ENCODE peak calls at places on chromosomes 2 and 18, in five cellular contexts. S is hepatocyte, M is HepG2, R is IMR-90, Y is neuronal stem cell. V is an unnamed sample.

GRCh38 chr2:215968499-215968898 is 44.9 kb downstream of the MREG start:
- DNase-seq in S (no peak), M (no peak), R (no peak), Y (no peak), V (no peak)

GRCh38 chr2:72124391-72124790 is 23.3 kb downstream of the CYP26B1 start:
- DNase-seq in S (no peak), M (no peak), R (no peak), Y (no peak), V (no peak)

GRCh38 chr2:159030674-159031380 is 62.4 kb downstream of the TANC1 start:
- DNase-seq in S (peak), M (peak), R (peak), Y (peak), V (peak)

GRCh38 chr2:36362291-36362690 is 6.7 kb downstream of the CRIM1 start:
- DNase-seq in S (no peak), M (no peak), R (peak), Y (no peak), V (no peak)

GRCh38 chr18:77071711-77072292 is 60.8 kb downstream of the MBP start:
- DNase-seq in S (peak), M (no peak), R (peak), Y (no peak), V (peak)

GRCh38 chr18:830315-830901 is 18.4 kb upstream of the YES1 start:
- DNase-seq in S (no peak), M (no peak), R (peak), Y (no peak), V (no peak)

GRCh38 chr2:175275499-175275898 is 94.0 kb upstream of the ATP5MC3 start:
- DNase-seq in S (no peak), M (no peak), R (no peak), Y (no peak), V (no peak)

GRCh38 chr2:232325324-232326273 is 53.0 kb upstream of the ALPP start:
- DNase-seq in S (peak), M (peak), R (peak), Y (peak), V (peak)

GRCh38 chr2:197705912-197706838 is 1.0 kb downstream of the MARS2 start:
- DNase-seq in S (peak), M (peak), R (peak), Y (no peak), V (no peak)

GRCh38 chr2:46177461-46178089 is 119.6 kb upstream of the EPAS1 start:
- DNase-seq in S (no peak), M (no peak), R (peak), Y (no peak), V (no peak)

GRCh38 chr2:157173740-157174184 is 83.7 kb upstream of the GALNT5 start:
- DNase-seq in S (peak), M (no peak), R (peak), Y (no peak), V (peak)

GRCh38 chr18:75088622-75089211 is 120.2 kb downstream of the PTGR3 start:
- DNase-seq in S (no peak), M (no peak), R (no peak), Y (no peak), V (no peak)

GRCh38 chr2:12607971-12608370 is 108.8 kb upstream of the TRIB2 start:
- DNase-seq in S (no peak), M (no peak), R (peak), Y (no peak), V (no peak)

GRCh38 chr18:75811156-75811555 is 383.7 kb upstream of the SMIM21 start:
- DNase-seq in S (no peak), M (no peak), R (no peak), Y (no peak), V (no peak)

GRCh38 chr18:79754831-79755351 is 42.8 kb upstream of the KCNG2 start:
- DNase-seq in S (no peak), M (no peak), R (no peak), Y (no peak), V (no peak)

GRCh38 chr18:75363446-75364225 is 63.9 kb downstream of the SMIM21 start:
- DNase-seq in S (no peak), M (no peak), R (no peak), Y (no peak), V (no peak)

GRCh38 chr2:41241325-41242000 is 789.6 kb upstream of the SLC8A1 start:
- DNase-seq in S (no peak), M (no peak), R (no peak), Y (no peak), V (no peak)

GRCh38 chr2:17470855-17471641 is 47.2 kb downstream of the RAD51AP2 start:
- DNase-seq in S (no peak), M (peak), R (peak), Y (peak), V (peak)

GRCh38 chr2:29747786-29748470 is 173.5 kb downstream of the ALK start:
- DNase-seq in S (no peak), M (peak), R (peak), Y (no peak), V (peak)

GRCh38 chr18:70422061-70422965 is 133.5 kb downstream of the SOCS6 start:
- DNase-seq in S (peak), M (peak), R (peak), Y (no peak), V (peak)

GRCh38 chr18:27298215-27298804 is 113.2 kb upstream of the CHST9 start:
- DNase-seq in S (peak), M (peak), R (no peak), Y (peak), V (no peak)

GRCh38 chr2:233387667-233388528 is 33.6 kb downstream of the DGKD start:
- DNase-seq in S (peak), M (peak), R (peak), Y (no peak), V (peak)

GRCh38 chr2:144519934-144520717 is at the start of gene ZEB2:
- DNase-seq in S (peak), M (peak), R (peak), Y (peak), V (peak)

GRCh38 chr2:182330451-182331325 is 96.1 kb downstream of the PDE1A start:
- DNase-seq in S (no peak), M (no peak), R (peak), Y (no peak), V (no peak)

GRCh38 chr2:226699321-226699720 is 100.3 kb downstream of the IRS1 start:
- DNase-seq in S (peak), M (no peak), R (peak), Y (no peak), V (no peak)

GRCh38 chr2:188677182-188677581 is 297.0 kb upstream of the COL3A1 start:
- DNase-seq in S (no peak), M (no peak), R (peak), Y (no peak), V (no peak)

GRCh38 chr2:73823416-73823815 is 5.3 kb upstream of the STAMBP start:
- DNase-seq in S (no peak), M (no peak), R (no peak), Y (no peak), V (no peak)

GRCh38 chr2:73821669-73822068 is 7.1 kb upstream of the STAMBP start:
- DNase-seq in S (no peak), M (no peak), R (no peak), Y (no peak), V (no peak)

GRCh38 chr2:73823916-73824523 is 4.7 kb upstream of the STAMBP start:
- DNase-seq in S (peak), M (peak), R (peak), Y (peak), V (peak)

GRCh38 chr2:73822276-73822675 is 6.5 kb upstream of the STAMBP start:
- DNase-seq in S (no peak), M (no peak), R (no peak), Y (no peak), V (no peak)

GRCh38 chr2:73822991-73823390 is 5.8 kb upstream of the STAMBP start:
- DNase-seq in S (no peak), M (no peak), R (no peak), Y (no peak), V (no peak)
- H3K4me2 ChIP-seq in S (no peak), M (no peak), R (no peak), Y (no peak), V (no peak)

GRCh38 chr18:59769105-59769865 is 72.1 kb upstream of the CCBE1 start:
- DNase-seq in S (no peak), M (no peak), R (peak), Y (no peak), V (no peak)
- H3K4me2 ChIP-seq in S (no peak), M (no peak), R (peak), Y (no peak), V (no peak)

GRCh38 chr2:96767135-96767871 is 6.6 kb downstream of the CNNM4 start:
- DNase-seq in S (no peak), M (no peak), R (no peak), Y (no peak), V (no peak)
- H3K4me2 ChIP-seq in S (peak), M (peak), R (no peak), Y (no peak), V (no peak)

DNA sequence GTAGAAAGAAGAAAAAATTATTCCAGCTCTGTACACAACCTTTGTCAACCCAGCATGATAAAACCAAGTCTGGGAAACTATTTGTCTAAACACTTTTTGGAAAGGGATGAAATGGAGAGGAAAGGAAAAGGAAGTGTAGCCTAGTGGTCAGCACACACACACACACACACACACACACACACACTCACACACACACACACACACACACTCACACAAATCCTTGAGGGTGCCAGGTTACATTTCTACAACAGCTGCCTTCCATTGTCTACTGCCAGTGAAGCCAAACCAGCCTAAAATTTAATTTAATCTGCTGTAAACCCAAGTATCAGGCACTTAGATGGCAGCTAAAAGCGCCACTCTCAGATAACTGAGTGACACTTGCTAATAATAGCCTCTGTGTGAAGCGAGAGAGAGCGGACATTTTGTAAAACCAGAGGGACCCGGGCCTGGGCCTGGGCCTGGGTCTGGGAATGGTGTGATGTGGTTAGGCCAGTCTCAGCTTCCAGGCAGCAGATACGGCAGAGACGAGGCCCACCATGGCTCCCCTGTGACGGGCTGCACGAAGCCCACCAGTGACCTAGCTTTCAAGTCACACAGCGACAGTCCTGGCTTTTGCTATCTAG is 32.4 kb downstream of the BCL11A start:
- DNase-seq in S (no peak), M (no peak), R (no peak), Y (no peak), V (no peak)
- H3K4me2 ChIP-seq in S (no peak), M (no peak), R (no peak), Y (no peak), V (no peak)

DNA sequence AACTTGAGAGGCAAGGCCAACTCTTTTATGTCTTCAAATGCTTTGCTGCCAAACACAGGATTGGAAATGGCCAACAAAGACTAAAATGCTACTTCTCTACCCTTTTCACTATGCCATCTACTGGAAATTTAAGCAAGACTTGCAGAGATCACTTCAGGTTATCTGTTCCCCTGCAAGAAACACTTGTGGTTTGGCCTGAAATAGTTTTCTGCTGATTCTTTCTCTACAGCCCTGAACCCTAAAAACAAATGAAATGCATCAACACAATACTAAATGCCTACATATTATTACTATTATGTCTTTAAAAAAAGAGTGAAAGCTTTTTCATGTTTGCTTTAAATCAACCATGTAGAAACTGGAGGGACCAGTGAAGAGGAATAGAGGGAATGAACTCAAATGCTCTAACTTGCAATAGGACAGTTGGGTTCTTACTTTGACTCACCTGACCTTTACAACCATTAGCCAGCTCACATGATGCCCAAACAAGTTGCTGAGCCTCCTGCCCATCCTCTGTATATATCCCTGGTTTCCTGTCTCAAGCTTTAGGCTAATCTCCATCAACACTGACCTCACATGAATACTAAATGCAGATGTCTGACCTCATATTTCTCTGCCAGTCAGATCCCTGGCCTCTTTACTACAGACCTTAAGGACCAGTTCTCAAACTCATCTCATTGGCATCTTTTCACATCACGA is 17.5 kb upstream of the ADAM17 start:
- DNase-seq in S (no peak), M (no peak), R (peak), Y (no peak), V (no peak)
- H3K4me2 ChIP-seq in S (no peak), M (no peak), R (peak), Y (no peak), V (no peak)

GRCh38 chr18:63831080-63831788 is 56.0 kb downstream of the SERPINB7 start:
- DNase-seq in S (no peak), M (no peak), R (peak), Y (no peak), V (no peak)
- H3K4me2 ChIP-seq in S (no peak), M (no peak), R (peak), Y (no peak), V (no peak)

GRCh38 chr2:238265605-238266004 is 22.8 kb downstream of the PER2 start:
- DNase-seq in S (no peak), M (no peak), R (no peak), Y (no peak), V (no peak)

GRCh38 chr2:238262496-238263122 is 22.8 kb upstream of the HES6 start:
- DNase-seq in S (no peak), M (no peak), R (no peak), Y (no peak), V (no peak)

GRCh38 chr2:238261718-238262375 is 22.0 kb upstream of the HES6 start:
- DNase-seq in S (no peak), M (no peak), R (no peak), Y (no peak), V (no peak)

GRCh38 chr2:238264072-238264460 is 24.2 kb upstream of the HES6 start:
- DNase-seq in S (no peak), M (no peak), R (no peak), Y (no peak), V (no peak)

GRCh38 chr2:238263204-238264071 is 23.6 kb upstream of the HES6 start:
- DNase-seq in S (peak), M (peak), R (peak), Y (peak), V (peak)
- H3K4me2 ChIP-seq in S (peak), M (peak), R (no peak), Y (no peak), V (peak)

GRCh38 chr2:2793514-2793913 is 462.4 kb upstream of the MYT1L start:
- DNase-seq in S (no peak), M (no peak), R (no peak), Y (no peak), V (no peak)

GRCh38 chr2:2791031-2791430 is 460.0 kb upstream of the MYT1L start:
- DNase-seq in S (no peak), M (no peak), R (no peak), Y (no peak), V (no peak)

GRCh38 chr2:2791606-2792005 is 460.5 kb upstream of the MYT1L start:
- DNase-seq in S (no peak), M (no peak), R (no peak), Y (no peak), V (no peak)

GRCh38 chr2:2787301-2787907 is 456.3 kb upstream of the MYT1L start:
- DNase-seq in S (no peak), M (no peak), R (no peak), Y (no peak), V (no peak)

GRCh38 chr2:2788076-2788475 is 457.0 kb upstream of the MYT1L start:
- DNase-seq in S (no peak), M (no peak), R (no peak), Y (peak), V (no peak)
- H3K4me2 ChIP-seq in S (no peak), M (no peak), R (no peak), Y (no peak), V (no peak)

V was measured in A549.